ENCODE peak calls at places on chromosomes 12 and 14, in five cellular contexts. C is tibial artery, P is colonic mucosa, B is cardiac fibroblast, K is GM12865. G is an unnamed sample.

GRCh38 chr12:116990971-116991966 is 80.5 kb downstream of the FBXW8 start:
- DNase-seq in B (peak; percentile 14), P (no peak), C (no peak), K (no peak), G (no peak)

GRCh38 chr14:105181542-105182295 is 607 bp upstream of the NUDT14 start:
- DNase-seq in C (no peak), B (no peak), K (no peak), P (no peak), G (no peak)

GRCh38 chr12:81722004-81722403 is 37.1 kb downstream of the PPFIA2 start:
- DNase-seq in K (no peak), B (peak; percentile 15), P (no peak), C (no peak), G (no peak)

GRCh38 chr14:20719777-20720176 is 25.9 kb upstream of the EDDM3A start:
- DNase-seq in C (no peak), B (no peak), K (peak; percentile 13), P (peak; percentile 62), G (no peak)

GRCh38 chr14:85878874-85879273 is 348.9 kb downstream of the FLRT2 start:
- DNase-seq in K (no peak), C (no peak), B (no peak), P (no peak), G (no peak)

GRCh38 chr12:7093892-7094291 is 1.6 kb upstream of the C1R start:
- DNase-seq in P (no peak), B (peak; percentile 32), K (no peak), C (no peak), G (no peak)

GRCh38 chr12:95385646-95386045 is 88.3 kb upstream of the METAP2 start:
- DNase-seq in C (no peak), K (no peak), B (peak; percentile 49), P (no peak), G (no peak)

GRCh38 chr14:79601579-79601978 is 609.7 kb downstream of the DIO2 start:
- DNase-seq in P (no peak), K (no peak), B (no peak), C (no peak), G (no peak)

GRCh38 chr12:128970941-128971340 is 117.7 kb downstream of the GLT1D1 start:
- DNase-seq in C (no peak), B (no peak), K (no peak), P (no peak), G (no peak)

GRCh38 chr12:89506050-89506449 is 18.5 kb downstream of the GALNT4 start:
- DNase-seq in B (no peak), K (no peak), P (no peak), C (no peak), G (no peak)

GRCh38 chr14:67240168-67240932 is 885 bp upstream of the PALS1 start:
- DNase-seq in K (peak; percentile 44), P (peak; percentile 84), B (peak; percentile 3), C (peak; percentile 86), G (no peak)

GRCh38 chr12:62113366-62114011 is 146.7 kb upstream of the USP15 start:
- DNase-seq in P (no peak), K (no peak), C (no peak), B (no peak), G (no peak)

GRCh38 chr12:128008341-128008740 is 258.6 kb upstream of the TMEM132C start:
- DNase-seq in B (peak; percentile 9), P (no peak), K (no peak), C (no peak), G (no peak)

GRCh38 chr14:104549536-104550339 is 29.8 kb upstream of the C14orf180 start:
- DNase-seq in P (no peak), C (no peak), B (no peak), K (no peak), G (no peak)

GRCh38 chr12:75196865-75197264 is 12.8 kb downstream of the KCNC2 start:
- DNase-seq in C (no peak), P (no peak), K (no peak), B (peak; percentile 11), G (peak; percentile 79)

GRCh38 chr12:28248555-28249127 is 58.4 kb downstream of the CCDC91 start:
- DNase-seq in C (no peak), K (peak; percentile 23), B (no peak), P (no peak), G (no peak)

GRCh38 chr12:117718141-117718540 is 250.6 kb downstream of the KSR2 start:
- DNase-seq in B (no peak), K (no peak), C (no peak), P (no peak), G (no peak)

GRCh38 chr12:102059343-102059742 is 2.4 kb downstream of the WASHC3 start:
- DNase-seq in C (no peak), P (no peak), B (no peak), K (peak; percentile 36), G (no peak)

GRCh38 chr14:68598621-68599447 is 194.0 kb downstream of the ZFP36L1 start:
- DNase-seq in P (peak; percentile 72), C (peak; percentile 83), K (no peak), B (peak; percentile 98), G (peak; percentile 73)

GRCh38 chr12:79983492-79983891 is 48.6 kb upstream of the PPP1R12A start:
- DNase-seq in P (no peak), K (no peak), B (peak; percentile 68), C (no peak), G (no peak)

GRCh38 chr14:92917041-92917940 is 5.7 kb upstream of the CHGA start:
- DNase-seq in C (no peak), P (no peak), B (no peak), K (no peak), G (no peak)

GRCh38 chr12:80176706-80177105 is 77.4 kb downstream of the OTOGL start:
- DNase-seq in B (peak; percentile 63), C (no peak), K (no peak), P (no peak), G (no peak)

GRCh38 chr12:42976620-42977019 is 387.1 kb upstream of the PRICKLE1 start:
- DNase-seq in P (no peak), K (no peak), B (no peak), C (no peak), G (no peak)

GRCh38 chr12:793037-793436 is 40.7 kb downstream of the WNK1 start:
- DNase-seq in P (no peak), B (peak; percentile 43), K (no peak), C (no peak), G (no peak)

GRCh38 chr14:76917759-76918175 is 91.6 kb downstream of the LRRC74A start:
- DNase-seq in P (no peak), K (no peak), C (peak; percentile 90), B (peak; percentile 11), G (no peak)

GRCh38 chr14:54784060-54784459 is 118.6 kb downstream of the GCH1 start:
- DNase-seq in P (no peak), K (no peak), B (no peak), C (no peak), G (no peak)

GRCh38 chr14:94964181-94964580 is 193.1 kb downstream of the DICER1 start:
- DNase-seq in C (no peak), P (no peak), K (no peak), B (no peak), G (no peak)

GRCh38 chr14:93347850-93348249 is 868 bp downstream of the COX8C start:
- DNase-seq in K (no peak), B (no peak), C (no peak), P (no peak), G (no peak)

GRCh38 chr12:13976880-13977279 is 4.5 kb downstream of the GRIN2B start:
- DNase-seq in B (no peak), P (no peak), C (no peak), K (no peak), G (no peak)

GRCh38 chr12:13980548-13981295 is 680 bp downstream of the GRIN2B start:
- DNase-seq in C (no peak), B (no peak), K (no peak), P (no peak), G (no peak)

GRCh38 chr12:13970803-13971202 is 10.6 kb downstream of the GRIN2B start:
- DNase-seq in B (no peak), P (no peak), C (no peak), K (no peak), G (no peak)

GRCh38 chr12:13973981-13974380 is 7.4 kb downstream of the GRIN2B start:
- DNase-seq in C (no peak), P (no peak), K (no peak), B (no peak), G (no peak)

DNA sequence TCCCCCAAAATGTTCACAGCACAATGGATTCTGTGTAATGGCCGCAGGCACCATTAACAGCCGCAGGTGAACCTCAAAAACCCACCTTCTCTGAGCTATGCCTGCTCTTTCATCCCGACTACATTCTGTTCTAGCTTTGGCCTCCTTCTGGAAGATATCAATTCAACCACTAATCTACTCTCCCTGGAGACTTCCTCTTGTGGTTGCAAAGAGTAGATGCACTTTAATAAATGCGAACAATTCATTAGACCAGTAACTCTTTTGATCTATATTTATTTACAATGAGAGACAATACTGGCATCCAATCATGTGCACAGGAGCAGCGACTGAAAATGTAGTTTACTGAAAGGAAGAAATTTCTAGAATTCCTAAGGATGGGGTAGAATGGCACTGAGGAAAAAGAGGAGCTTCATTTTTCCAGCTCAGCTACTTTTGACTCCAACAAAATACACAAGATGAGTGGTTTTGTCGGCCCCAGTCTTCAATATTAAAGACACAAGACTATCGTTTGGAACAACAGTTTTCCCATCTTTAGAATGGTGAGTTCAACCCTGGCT is 5.3 kb downstream of the GRIN2B start:
- DNase-seq in B (no peak), K (no peak), P (no peak), C (no peak), G (no peak)
- TF ChIP-seq CTCF in B (no peak), K (no peak), P (no peak), C (no peak), G (peak; percentile 27)

GRCh38 chr12:109982211-109982610 is 14.0 kb downstream of the GIT2 start:
- DNase-seq in K (no peak), P (no peak), C (no peak), B (no peak), G (no peak)
- TF ChIP-seq CTCF in K (no peak), P (no peak), C (no peak), B (no peak), G (no peak)

GRCh38 chr12:50597200-50598195 is 92.7 kb downstream of the DIP2B start:
- DNase-seq in C (no peak), B (peak; percentile 93), K (peak; percentile 82), P (no peak), G (no peak)
- TF ChIP-seq CTCF in C (no peak), B (peak; percentile 15), K (no peak), P (no peak), G (peak; percentile 14)

DNA sequence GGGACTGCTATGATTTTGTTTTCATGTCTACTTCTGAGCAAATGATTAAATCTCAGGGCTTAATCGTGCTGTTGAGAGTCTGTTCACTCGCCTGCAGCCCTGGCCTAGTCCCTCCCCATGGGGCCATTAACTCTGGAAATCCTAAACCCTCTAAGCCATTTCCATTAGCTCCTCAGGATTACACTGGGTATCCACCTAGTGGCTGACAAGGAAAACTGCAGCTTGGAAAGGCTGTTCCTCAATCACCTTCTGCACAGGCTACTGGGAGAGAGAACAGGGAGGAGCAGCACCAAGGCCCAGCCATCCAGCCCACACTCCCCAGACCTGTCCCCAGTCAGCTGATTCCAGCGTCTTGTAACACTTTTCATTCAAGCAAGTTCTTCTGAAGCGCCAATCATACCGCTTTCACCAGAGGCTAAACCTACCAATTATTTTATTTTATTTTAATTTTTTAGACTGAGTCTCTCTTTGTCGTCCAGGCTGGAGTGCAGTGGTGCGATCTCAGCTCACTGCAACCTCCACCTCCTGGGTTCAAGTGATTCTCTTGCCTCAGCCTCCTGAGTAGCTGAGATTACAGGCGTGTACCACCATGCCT is 48.7 kb downstream of the NEUROD4 start:
- DNase-seq in C (no peak), B (peak; percentile 70), K (peak; percentile 56), P (peak; percentile 20), G (peak; percentile 10)
- TF ChIP-seq CTCF in C (peak; percentile 41), B (peak; percentile 88), K (peak; percentile 78), P (peak; percentile 67), G (peak; percentile 81)

GRCh38 chr12:52066346-52067080 is 3.3 kb upstream of the ATG101 start:
- DNase-seq in C (no peak), K (no peak), P (no peak), B (peak; percentile 60), G (no peak)
- TF ChIP-seq CTCF in C (no peak), K (no peak), P (no peak), B (no peak), G (no peak)

G was measured in epithelial cell of proximal tubule.